ENCODE peak calls at places on chromosomes 16 and 17, in five cellular contexts. C is RWPE1; V is CD4-positive, CD25-positive, alpha-beta regulatory T cell; W is anterior cingulate cortex; D is uterus. L is an unnamed sample.
A peak's percentile ranks its signal among the peaks of the same experiment; 100 is the strongest.

GRCh38 chr17:50056961-50057330 is 1.0 kb downstream of the ITGA3 start:
- DNase-seq in C (no peak), W (no peak), D (no peak), V (no peak), L (no peak)

GRCh38 chr17:50274142-50274944 is at the start of gene TMEM92:
- DNase-seq in V (no peak), C (peak; percentile 48), W (no peak), D (peak; percentile 58), L (no peak)

GRCh38 chr17:80002690-80003490 is 32.8 kb downstream of the TBC1D16 start:
- DNase-seq in C (no peak), D (no peak), V (no peak), W (no peak), L (no peak)

GRCh38 chr17:42132941-42133340 is 10.3 kb downstream of the HSPB9 start:
- DNase-seq in D (no peak), C (no peak), W (peak; percentile 60), V (no peak), L (peak; percentile 47)

GRCh38 chr17:33322063-33322462 is 29.0 kb upstream of the ASIC2 start:
- DNase-seq in D (no peak), V (no peak), W (no peak), C (no peak), L (no peak)

GRCh38 chr17:45016823-45017222 is 34.6 kb downstream of the DCAKD start:
- DNase-seq in D (no peak), C (no peak), W (no peak), V (no peak), L (no peak)

GRCh38 chr16:80317132-80318098 is 223.4 kb upstream of the DYNLRB2 start:
- DNase-seq in C (no peak), W (no peak), D (no peak), V (no peak), L (no peak)

GRCh38 chr16:14309906-14310305 is 238.8 kb downstream of the MRTFB start:
- DNase-seq in V (no peak), W (no peak), D (no peak), C (peak; percentile 75), L (no peak)

GRCh38 chr17:29145289-29146058 is 34.7 kb downstream of the MYO18A start:
- DNase-seq in V (peak; percentile 89), D (peak; percentile 56), C (no peak), W (peak; percentile 35), L (peak; percentile 41)

GRCh38 chr17:48740537-48740936 is 12.0 kb upstream of the HOXB13 start:
- DNase-seq in W (no peak), C (no peak), D (no peak), V (no peak), L (no peak)

GRCh38 chr17:17125136-17126084 is 80.7 kb downstream of the PLD6 start:
- DNase-seq in D (no peak), C (no peak), V (peak; percentile 60), W (no peak), L (no peak)

GRCh38 chr16:23174622-23175021 is 7.9 kb upstream of the SCNN1G start:
- DNase-seq in C (peak; percentile 13), W (no peak), V (no peak), D (no peak), L (no peak)

GRCh38 chr17:48647103-48647963 is 21.2 kb upstream of the HOXB9 start:
- DNase-seq in D (no peak), C (no peak), W (no peak), V (no peak), L (no peak)

GRCh38 chr16:21169249-21169981 is 10.9 kb downstream of the LDAF1 start:
- DNase-seq in D (no peak), V (no peak), C (no peak), W (no peak), L (no peak)

GRCh38 chr17:45756266-45756989 is 27.7 kb upstream of the CRHR1 start:
- DNase-seq in C (no peak), V (no peak), D (no peak), W (no peak), L (no peak)

GRCh38 chr17:77618173-77618572 is 340.3 kb upstream of the TNRC6C start:
- DNase-seq in W (no peak), V (no peak), D (no peak), C (no peak), L (no peak)

GRCh38 chr16:82092711-82093110 is 57.7 kb downstream of the HSD17B2 start:
- DNase-seq in V (no peak), C (no peak), W (no peak), D (no peak), L (no peak)

GRCh38 chr16:30438835-30439234 is 6.8 kb downstream of the SEPHS2 start:
- DNase-seq in W (no peak), D (no peak), C (no peak), V (no peak), L (no peak)

GRCh38 chr17:61409301-61410099 is 9.9 kb downstream of the TBX2 start:
- DNase-seq in W (no peak), V (no peak), C (peak; percentile 75), D (peak; percentile 78), L (peak; percentile 31)

GRCh38 chr16:50769-51591 is 2.4 kb downstream of the POLR3K start:
- DNase-seq in D (peak; percentile 3), C (no peak), W (no peak), V (no peak), L (no peak)

GRCh38 chr16:1632638-1632970 is 20.4 kb downstream of the CRAMP1 start:
- DNase-seq in W (no peak), C (no peak), D (no peak), V (no peak), L (no peak)

GRCh38 chr16:49918257-49918656 is 62.3 kb upstream of the ZNF423 start:
- DNase-seq in W (no peak), C (no peak), D (no peak), V (no peak), L (no peak)

GRCh38 chr16:4330277-4330882 is 14.5 kb downstream of the GLIS2 start:
- DNase-seq in V (peak; percentile 51), D (peak; percentile 79), C (no peak), W (peak; percentile 63), L (no peak)

GRCh38 chr16:16778322-16778721 is 399.4 kb downstream of the NPIPA7 start:
- DNase-seq in C (no peak), V (no peak), W (no peak), D (no peak), L (no peak)

GRCh38 chr17:5619088-5619740 is 34.9 kb upstream of the NLRP1 start:
- DNase-seq in W (no peak), C (no peak), V (no peak), D (no peak), L (no peak)

GRCh38 chr17:17034028-17034427 is 8.2 kb upstream of the MPRIP start:
- DNase-seq in V (no peak), C (no peak), D (no peak), W (no peak), L (no peak)

GRCh38 chr17:21025446-21025845 is 17.4 kb downstream of the USP22 start:
- DNase-seq in C (no peak), W (no peak), D (no peak), V (no peak), L (no peak)